ENCODE peak calls at places on chromosomes 4 and X, in four cellular contexts. One of them, this sample, is unnamed. For H3K4me1 and H3K36me3, the result is how much of the 10 kb centered on the place peaks cover.

GRCh38 chrX:137428777-137429564 is 137.0 kb upstream of the ZIC3 start:
- DNase-seq in RWPE2: no peak
- DNase-seq in esophagus squamous epithelium: no peak
- DNase-seq in mammary epithelial cell: no peak
- DNase-seq in this sample: no peak

GRCh38 chr4:132180020-132180427 is 969.1 kb upstream of the PCDH10 start:
- DNase-seq in RWPE2: no peak
- DNase-seq in esophagus squamous epithelium: no peak
- DNase-seq in mammary epithelial cell: peak
- DNase-seq in this sample: no peak

GRCh38 chr4:128858875-128859696 is 49.6 kb downstream of the JADE1 start:
- DNase-seq in mammary epithelial cell: no peak
- DNase-seq in esophagus squamous epithelium: no peak
- DNase-seq in RWPE2: no peak
- DNase-seq in this sample: no peak

GRCh38 chr4:72875138-72875537 is 194.4 kb downstream of the COX18 start:
- DNase-seq in RWPE2: no peak
- DNase-seq in esophagus squamous epithelium: no peak
- DNase-seq in mammary epithelial cell: no peak
- DNase-seq in this sample: no peak

GRCh38 chr4:23811045-23811620 is 78.7 kb downstream of the PPARGC1A start:
- DNase-seq in RWPE2: no peak
- DNase-seq in mammary epithelial cell: no peak
- DNase-seq in esophagus squamous epithelium: no peak
- DNase-seq in this sample: no peak

GRCh38 chr4:25350561-25350960 is 26.5 kb upstream of the ANAPC4 start:
- DNase-seq in mammary epithelial cell: no peak
- DNase-seq in esophagus squamous epithelium: no peak
- DNase-seq in RWPE2: no peak
- DNase-seq in this sample: no peak

GRCh38 chr4:138049350-138049749 is 192.8 kb downstream of the SLC7A11 start:
- DNase-seq in RWPE2: no peak
- DNase-seq in mammary epithelial cell: no peak
- DNase-seq in esophagus squamous epithelium: no peak
- DNase-seq in this sample: no peak

GRCh38 chr4:44684648-44685047 is 6.4 kb downstream of the GUF1 start:
- DNase-seq in RWPE2: no peak
- DNase-seq in esophagus squamous epithelium: no peak
- DNase-seq in mammary epithelial cell: no peak
- DNase-seq in this sample: no peak

GRCh38 chr4:174869334-174869733 is 40.3 kb upstream of the GLRA3 start:
- DNase-seq in RWPE2: no peak
- DNase-seq in esophagus squamous epithelium: no peak
- DNase-seq in mammary epithelial cell: no peak
- DNase-seq in this sample: no peak

GRCh38 chr4:53622739-53623151 is 31.5 kb upstream of the LNX1 start:
- DNase-seq in esophagus squamous epithelium: no peak
- DNase-seq in RWPE2: no peak
- DNase-seq in mammary epithelial cell: peak
- DNase-seq in this sample: no peak

GRCh38 chr4:25111648-25112196 is 48.5 kb downstream of the SEPSECS start:
- DNase-seq in esophagus squamous epithelium: no peak
- DNase-seq in mammary epithelial cell: no peak
- DNase-seq in RWPE2: no peak
- DNase-seq in this sample: no peak

GRCh38 chr4:7423391-7423790 is 11.3 kb downstream of the PSAPL1 start:
- DNase-seq in RWPE2: peak
- DNase-seq in mammary epithelial cell: no peak
- DNase-seq in esophagus squamous epithelium: no peak
- DNase-seq in this sample: no peak

GRCh38 chr4:39541987-39542632 is 14.9 kb upstream of the UGDH start:
- DNase-seq in RWPE2: no peak
- DNase-seq in esophagus squamous epithelium: no peak
- DNase-seq in mammary epithelial cell: no peak
- DNase-seq in this sample: no peak

GRCh38 chr4:82394896-82395295 is 21.1 kb upstream of the HNRNPD start:
- DNase-seq in RWPE2: peak
- DNase-seq in esophagus squamous epithelium: no peak
- DNase-seq in mammary epithelial cell: peak
- DNase-seq in this sample: no peak

GRCh38 chr4:98284640-98285046 is 23.5 kb downstream of the RAP1GDS1 start:
- DNase-seq in esophagus squamous epithelium: no peak
- DNase-seq in mammary epithelial cell: peak
- DNase-seq in RWPE2: no peak
- DNase-seq in this sample: no peak

GRCh38 chr4:10100734-10101216 is 15.8 kb downstream of the WDR1 start:
- DNase-seq in mammary epithelial cell: no peak
- DNase-seq in esophagus squamous epithelium: no peak
- DNase-seq in RWPE2: no peak
- DNase-seq in this sample: peak

GRCh38 chrX:110284159-110284558 is 33.7 kb downstream of the AMMECR1 start:
- DNase-seq in esophagus squamous epithelium: no peak
- DNase-seq in mammary epithelial cell: peak
- DNase-seq in RWPE2: no peak
- DNase-seq in this sample: no peak

GRCh38 chr4:21792736-21793135 is 155.8 kb downstream of the KCNIP4 start:
- DNase-seq in RWPE2: no peak
- DNase-seq in esophagus squamous epithelium: no peak
- DNase-seq in mammary epithelial cell: no peak
- DNase-seq in this sample: no peak

GRCh38 chr4:95165926-95166524 is 382.7 kb downstream of the UNC5C start:
- DNase-seq in esophagus squamous epithelium: no peak
- DNase-seq in mammary epithelial cell: peak
- DNase-seq in RWPE2: no peak
- DNase-seq in this sample: no peak

GRCh38 chr4:129094347-129094746 is 1.0 kb upstream of the SCLT1 start:
- DNase-seq in esophagus squamous epithelium: no peak
- DNase-seq in RWPE2: no peak
- DNase-seq in mammary epithelial cell: no peak
- DNase-seq in this sample: no peak

GRCh38 chr4:21001490-21001889 is 301.2 kb downstream of the PACRGL start:
- DNase-seq in esophagus squamous epithelium: no peak
- DNase-seq in mammary epithelial cell: no peak
- DNase-seq in RWPE2: no peak
- DNase-seq in this sample: no peak

GRCh38 chrX:15475021-15475420 is 18.1 kb downstream of the PIR start:
- DNase-seq in mammary epithelial cell: peak
- DNase-seq in esophagus squamous epithelium: no peak
- DNase-seq in RWPE2: no peak
- DNase-seq in this sample: no peak

GRCh38 chr4:162952232-162952631 is 214.5 kb downstream of the NAF1 start:
- DNase-seq in RWPE2: no peak
- DNase-seq in esophagus squamous epithelium: no peak
- DNase-seq in mammary epithelial cell: peak
- DNase-seq in this sample: no peak

GRCh38 chr4:123443401-123444297 is 47.1 kb downstream of the SPRY1 start:
- DNase-seq in RWPE2: no peak
- DNase-seq in esophagus squamous epithelium: no peak
- DNase-seq in mammary epithelial cell: no peak
- DNase-seq in this sample: no peak

GRCh38 chr4:40289366-40290188 is 45.6 kb upstream of the CHRNA9 start:
- DNase-seq in mammary epithelial cell: no peak
- DNase-seq in esophagus squamous epithelium: no peak
- DNase-seq in RWPE2: no peak
- DNase-seq in this sample: no peak

GRCh38 chrX:23926015-23926414 is 18.2 kb downstream of the CXorf58 start:
- DNase-seq in RWPE2: no peak
- DNase-seq in esophagus squamous epithelium: no peak
- DNase-seq in mammary epithelial cell: no peak
- DNase-seq in this sample: no peak

GRCh38 chr4:186037692-186038658 is 31.0 kb upstream of the TLR3 start:
- DNase-seq in RWPE2: no peak
- DNase-seq in mammary epithelial cell: peak
- DNase-seq in esophagus squamous epithelium: no peak
- DNase-seq in this sample: no peak

GRCh38 chr4:160869899-160870298 is 1293.9 kb downstream of the FSTL5 start:
- DNase-seq in RWPE2: no peak
- DNase-seq in mammary epithelial cell: no peak
- DNase-seq in esophagus squamous epithelium: no peak
- DNase-seq in this sample: no peak

GRCh38 chr4:182877326-182877883 is 39.8 kb downstream of the DCTD start:
- DNase-seq in RWPE2: no peak
- DNase-seq in mammary epithelial cell: no peak
- DNase-seq in esophagus squamous epithelium: no peak
- DNase-seq in this sample: no peak
- H3K4me1 ChIP-seq in RWPE2: under half
- H3K4me1 ChIP-seq in mammary epithelial cell: under half
- H3K4me1 ChIP-seq in esophagus squamous epithelium: under half
- H3K4me1 ChIP-seq in this sample: under half

DNA sequence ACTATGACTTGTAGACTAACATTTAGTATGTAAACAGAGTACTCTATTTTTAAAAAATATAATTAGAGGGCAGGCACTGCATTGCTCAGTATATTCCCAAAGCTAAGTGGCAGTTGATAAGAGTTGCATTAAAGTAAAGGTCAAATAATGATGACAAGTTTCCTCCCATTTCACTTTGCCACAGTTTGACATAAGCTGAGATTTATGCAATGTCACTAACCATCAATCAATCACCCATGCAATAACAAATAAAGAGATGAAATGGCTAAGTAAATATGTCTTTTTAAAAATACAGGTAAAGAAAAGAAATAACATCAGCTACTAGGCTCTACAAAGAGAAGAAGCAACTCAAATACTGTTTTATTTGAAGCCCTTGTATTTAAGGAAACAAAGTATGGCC is 673.4 kb downstream of the PCDH18 start:
- DNase-seq in mammary epithelial cell: no peak
- DNase-seq in esophagus squamous epithelium: no peak
- DNase-seq in RWPE2: no peak
- DNase-seq in this sample: no peak
- H3K4me3 ChIP-seq in mammary epithelial cell: no peak
- H3K4me3 ChIP-seq in esophagus squamous epithelium: no peak
- H3K4me3 ChIP-seq in RWPE2: no peak
- H3K4me3 ChIP-seq in this sample: no peak

DNA sequence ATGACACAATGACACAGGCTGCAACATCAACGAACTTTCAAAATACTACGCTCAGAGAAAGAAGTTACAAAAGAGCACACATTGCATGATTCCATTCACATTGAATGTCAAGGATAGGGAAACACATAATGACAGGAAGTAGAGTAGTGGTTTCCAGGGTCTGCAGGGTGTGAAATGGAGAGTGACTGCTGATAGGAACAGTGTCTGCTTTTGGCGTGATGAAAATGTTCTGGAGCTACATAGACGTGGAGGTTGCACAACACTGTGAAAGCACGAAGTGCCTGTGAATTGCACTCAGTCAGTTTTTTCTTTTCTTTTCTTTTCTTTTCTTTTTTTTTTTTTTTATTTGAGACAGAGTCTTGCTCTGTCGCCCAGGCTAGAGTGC is 6.2 kb upstream of the ARSD start:
- DNase-seq in mammary epithelial cell: no peak
- DNase-seq in RWPE2: no peak
- DNase-seq in esophagus squamous epithelium: no peak
- DNase-seq in this sample: no peak
- H3K36me3 ChIP-seq in mammary epithelial cell: under half
- H3K36me3 ChIP-seq in RWPE2: under half
- H3K36me3 ChIP-seq in esophagus squamous epithelium: under half
- H3K36me3 ChIP-seq in this sample: under half

GRCh38 chrX:19864736-19865135 is 22.7 kb downstream of the SH3KBP1 start:
- DNase-seq in mammary epithelial cell: no peak
- DNase-seq in RWPE2: no peak
- DNase-seq in esophagus squamous epithelium: no peak
- DNase-seq in this sample: no peak

GRCh38 chrX:19862634-19863236 is 24.7 kb downstream of the SH3KBP1 start:
- DNase-seq in esophagus squamous epithelium: no peak
- DNase-seq in mammary epithelial cell: no peak
- DNase-seq in RWPE2: no peak
- DNase-seq in this sample: no peak

GRCh38 chrX:19860571-19860970 is 26.8 kb downstream of the SH3KBP1 start:
- DNase-seq in RWPE2: no peak
- DNase-seq in esophagus squamous epithelium: no peak
- DNase-seq in mammary epithelial cell: no peak
- DNase-seq in this sample: no peak

GRCh38 chrX:19865567-19866363 is 21.6 kb downstream of the SH3KBP1 start:
- DNase-seq in RWPE2: no peak
- DNase-seq in esophagus squamous epithelium: no peak
- DNase-seq in mammary epithelial cell: no peak
- DNase-seq in this sample: no peak

DNA sequence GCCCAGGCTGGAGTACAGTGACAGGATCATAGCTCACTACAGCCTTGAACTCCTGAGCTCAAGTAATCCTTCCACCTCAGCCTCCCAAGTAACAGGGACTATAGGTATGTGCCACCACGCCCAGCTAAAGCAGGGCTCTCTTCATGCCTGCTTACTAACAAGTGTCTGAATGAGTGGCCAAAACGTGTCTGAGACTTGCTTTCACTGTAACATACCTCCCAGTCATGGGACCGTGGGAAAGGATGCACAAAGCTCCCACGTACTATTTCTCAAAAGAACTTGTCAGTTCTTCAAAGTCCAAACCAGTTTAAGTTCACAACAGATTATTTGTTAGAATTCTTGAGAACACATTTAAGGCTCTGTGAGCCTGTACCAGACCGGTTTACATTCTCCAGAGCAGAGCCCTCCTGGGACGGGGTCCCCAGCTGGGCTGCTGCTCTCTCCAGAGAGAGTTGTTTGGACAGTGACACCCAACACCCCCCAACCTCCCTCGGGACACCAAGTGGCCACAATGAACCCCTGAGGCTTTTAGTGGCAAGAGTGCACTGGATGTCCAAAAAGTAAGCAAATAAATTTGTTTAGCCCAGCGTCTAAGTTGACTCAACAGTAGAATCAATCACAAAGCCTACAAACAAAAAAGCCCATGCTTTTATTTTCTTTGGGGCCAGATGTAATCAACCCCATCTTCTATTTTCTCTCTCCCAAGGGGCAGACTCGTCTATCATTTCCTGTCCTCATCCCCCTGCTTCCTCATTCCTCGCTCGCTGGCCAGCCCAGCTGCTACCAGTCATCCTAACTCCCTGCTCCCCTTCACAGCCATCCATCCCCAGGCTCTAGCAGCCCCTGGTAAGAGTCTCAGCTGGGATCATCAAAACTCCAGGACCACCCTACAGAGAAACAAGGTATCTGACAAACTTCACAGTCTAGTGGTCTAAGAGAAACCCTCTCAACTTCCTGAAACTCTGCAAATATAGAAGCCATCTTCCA is 23.9 kb downstream of the SH3KBP1 start:
- DNase-seq in mammary epithelial cell: no peak
- DNase-seq in RWPE2: no peak
- DNase-seq in esophagus squamous epithelium: no peak
- DNase-seq in this sample: no peak
- H3K4me1 ChIP-seq in mammary epithelial cell: under half
- H3K4me1 ChIP-seq in RWPE2: under half
- H3K4me1 ChIP-seq in esophagus squamous epithelium: under half
- H3K4me1 ChIP-seq in this sample: under half

GRCh38 chr4:1862055-1862911 is 6.3 kb upstream of the LETM1 start:
- DNase-seq in RWPE2: no peak
- DNase-seq in mammary epithelial cell: no peak
- DNase-seq in esophagus squamous epithelium: no peak
- DNase-seq in this sample: no peak
- H3K4me3 ChIP-seq in RWPE2: no peak
- H3K4me3 ChIP-seq in mammary epithelial cell: no peak
- H3K4me3 ChIP-seq in esophagus squamous epithelium: peak
- H3K4me3 ChIP-seq in this sample: peak